ENCODE peak calls at places on chromosomes 12 and 14, in eight cellular contexts. M is activated CD8-positive, alpha-beta T cell treated with anti-CD3 and anti-CD28 coated beads for 36 hours; L is HFF-Myc; Y is HCT116; Z is hepatocyte; N is natural killer cell; E is WERI-Rb-1; X is GM23338. S is an unnamed sample.

GRCh38 chr12:99549651-99550050 is 97.9 kb upstream of the GARIN6 start:
- DNase-seq in M (no peak), L (no peak), Y (no peak), Z (no peak), N (no peak), E (no peak), X (peak), S (no peak)

GRCh38 chr14:96053600-96054381 is 14.6 kb downstream of the C14orf132 start:
- DNase-seq in M (no peak), L (peak), Y (no peak), Z (peak), N (no peak), E (peak), X (no peak), S (no peak)

GRCh38 chr12:75478395-75478794 is 2.2 kb upstream of the GLIPR1 start:
- DNase-seq in M (peak), L (no peak), Y (no peak), Z (no peak), N (no peak), E (no peak), X (no peak), S (no peak)

GRCh38 chr12:41151789-41152188 is 36.3 kb upstream of the PDZRN4 start:
- DNase-seq in M (no peak), L (no peak), Y (no peak), Z (no peak), N (no peak), E (no peak), X (no peak), S (no peak)

GRCh38 chr14:99378782-99379214 is 101.9 kb downstream of the SETD3 start:
- DNase-seq in M (no peak), L (no peak), Y (peak), Z (peak), N (no peak), E (no peak), X (no peak), S (no peak)

GRCh38 chr14:64391986-64392385 is 3.8 kb downstream of the MTHFD1 start:
- DNase-seq in M (no peak), L (no peak), Y (no peak), Z (no peak), N (no peak), E (no peak), X (peak), S (no peak)

GRCh38 chr14:35821546-35822411 is 4.4 kb upstream of the BRMS1L start:
- DNase-seq in M (peak), L (peak), Y (peak), Z (no peak), N (no peak), E (peak), X (peak), S (no peak)

GRCh38 chr14:69632154-69632553 is 20.8 kb downstream of the SUSD6 start:
- DNase-seq in M (no peak), L (no peak), Y (no peak), Z (no peak), N (no peak), E (no peak), X (no peak), S (no peak)

GRCh38 chr12:257521-258321 is 4.9 kb downstream of the SLC6A13 start:
- DNase-seq in M (no peak), L (no peak), Y (no peak), Z (no peak), N (no peak), E (peak), X (no peak), S (no peak)

GRCh38 chr14:42961509-42961908 is 1354.8 kb downstream of the LRFN5 start:
- DNase-seq in M (no peak), L (no peak), Y (no peak), Z (no peak), N (no peak), E (no peak), X (no peak), S (no peak)

GRCh38 chr12:104055686-104056388 is 5.8 kb upstream of the GLT8D2 start:
- DNase-seq in M (no peak), L (no peak), Y (no peak), Z (no peak), N (no peak), E (peak), X (no peak), S (no peak)

GRCh38 chr12:15899282-15899870 is 11.8 kb upstream of the DERA start:
- DNase-seq in M (no peak), L (no peak), Y (no peak), Z (peak), N (no peak), E (no peak), X (peak), S (no peak)

GRCh38 chr12:7601407-7601806 is 64.3 kb downstream of the APOBEC1 start:
- DNase-seq in M (no peak), L (no peak), Y (no peak), Z (no peak), N (no peak), E (no peak), X (no peak), S (no peak)

GRCh38 chr12:52052471-52053186 is 1.4 kb downstream of the NR4A1 start:
- DNase-seq in M (peak), L (no peak), Y (no peak), Z (peak), N (no peak), E (no peak), X (peak), S (no peak)

GRCh38 chr12:13075114-13075471 is 28.4 kb downstream of the GSG1 start:
- DNase-seq in M (no peak), L (no peak), Y (no peak), Z (no peak), N (no peak), E (no peak), X (no peak), S (no peak)

GRCh38 chr14:69572634-69573135 is 2.0 kb downstream of the CCDC177 start:
- DNase-seq in M (no peak), L (no peak), Y (no peak), Z (no peak), N (no peak), E (no peak), X (peak), S (no peak)

GRCh38 chr12:100539209-100539608 is 34.3 kb upstream of the GAS2L3 start:
- DNase-seq in M (peak), L (no peak), Y (no peak), Z (peak), N (no peak), E (no peak), X (peak), S (no peak)

DNA sequence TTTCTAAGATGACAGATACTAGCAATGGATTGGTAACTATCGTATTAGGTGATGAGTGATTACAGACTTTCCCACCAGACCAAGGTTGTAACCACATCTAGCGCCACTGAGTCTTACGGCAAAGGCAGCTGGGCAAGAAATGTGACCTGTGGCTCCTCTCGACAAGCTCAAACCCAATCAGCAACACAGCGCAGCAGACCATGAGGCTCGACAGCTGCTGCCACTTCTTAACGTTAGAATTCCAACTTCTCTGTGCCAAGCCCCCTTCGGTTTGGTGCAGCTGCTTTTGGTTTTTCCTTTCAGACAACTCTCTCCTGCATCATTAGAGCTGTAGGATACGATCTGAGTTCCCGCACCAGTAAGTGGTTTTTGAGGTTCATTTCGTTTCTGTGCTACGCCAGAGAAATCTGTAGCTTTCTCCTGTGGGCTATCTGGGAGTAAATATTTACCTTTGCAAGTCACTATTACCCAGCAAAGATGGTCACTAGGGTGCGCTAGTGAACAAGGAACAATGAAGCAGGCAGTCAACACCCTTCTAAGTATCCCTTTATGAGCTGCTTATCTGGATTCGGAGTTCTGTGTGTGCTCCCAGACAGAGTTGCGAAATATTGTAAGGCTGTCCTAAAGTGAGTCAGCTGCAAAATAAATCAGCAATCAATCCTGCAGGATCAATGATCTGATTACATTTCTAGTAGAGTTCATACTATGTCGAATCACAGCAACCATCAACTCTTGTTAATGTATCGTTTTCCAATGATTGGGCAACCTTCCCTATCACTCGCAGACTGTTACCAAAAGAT is 133.8 kb downstream of the KCNK10 start:
- DNase-seq in M (peak), L (peak), Y (peak), Z (peak), N (no peak), E (peak), X (peak), S (no peak)
- TF ChIP-seq CTCF in M (peak), L (peak), Y (peak), Z (peak), N (peak), E (peak), X (peak), S (no peak)

DNA sequence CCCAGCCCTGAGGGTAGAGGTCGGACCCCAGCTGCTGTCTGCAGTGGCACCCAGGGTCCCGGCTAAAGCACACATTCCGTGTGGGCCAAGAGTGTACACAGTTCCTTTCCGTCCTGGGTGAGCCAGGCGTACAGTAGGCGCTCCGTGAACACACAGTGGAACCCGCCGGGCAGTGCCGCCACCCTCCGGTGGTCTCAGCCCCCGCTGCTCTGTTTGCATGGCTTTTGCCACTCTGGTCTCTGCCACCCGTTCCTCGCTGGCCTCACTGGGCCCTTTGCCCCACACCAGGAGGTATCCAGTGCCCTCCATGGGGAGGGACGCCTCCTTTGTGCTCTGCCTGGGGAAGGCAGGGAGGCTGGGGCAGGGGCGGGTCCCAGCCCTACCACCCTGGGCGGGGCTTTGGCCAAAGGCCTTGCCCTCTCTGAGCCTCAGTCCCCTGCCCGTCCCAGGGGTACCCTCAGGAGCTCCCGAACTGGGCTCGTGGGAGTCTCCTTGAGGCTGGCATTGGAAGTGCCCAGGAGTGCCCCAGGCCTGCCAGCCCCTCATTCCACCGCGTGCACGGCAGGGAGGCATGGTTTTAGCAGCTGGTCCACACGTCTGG is 13.0 kb downstream of the TRMT61A start:
- DNase-seq in M (no peak), L (no peak), Y (no peak), Z (no peak), N (no peak), E (no peak), X (no peak), S (no peak)
- TF ChIP-seq CTCF in M (no peak), L (no peak), Y (no peak), Z (no peak), N (no peak), E (no peak), X (peak), S (no peak)

GRCh38 chr14:97446087-97446486 is 648.9 kb downstream of the VRK1 start:
- DNase-seq in M (peak), L (no peak), Y (no peak), Z (no peak), N (no peak), E (no peak), X (peak), S (no peak)
- TF ChIP-seq CTCF in M (peak), L (no peak), Y (no peak), Z (no peak), N (no peak), E (no peak), X (peak), S (no peak)

GRCh38 chr12:3314306-3314663 is 176.7 kb upstream of the PRMT8 start:
- DNase-seq in M (no peak), L (no peak), Y (no peak), Z (no peak), N (no peak), E (no peak), X (no peak), S (no peak)
- TF ChIP-seq CTCF in M (no peak), L (no peak), Y (no peak), Z (no peak), N (no peak), E (peak), X (peak), S (no peak)

GRCh38 chr12:1993341-1993740 is 10.9 kb downstream of the DCP1B start:
- DNase-seq in M (peak), L (peak), Y (peak), Z (peak), N (no peak), E (no peak), X (no peak), S (no peak)
- TF ChIP-seq CTCF in M (no peak), L (no peak), Y (no peak), Z (no peak), N (no peak), E (no peak), X (no peak), S (no peak)

GRCh38 chr14:25136811-25137210 is 86.9 kb upstream of the STXBP6 start:
- DNase-seq in M (no peak), L (no peak), Y (no peak), Z (no peak), N (no peak), E (no peak), X (no peak), S (no peak)
- TF ChIP-seq CTCF in M (no peak), L (no peak), Y (no peak), Z (no peak), N (no peak), E (no peak), X (no peak), S (no peak)

GRCh38 chr14:32449640-32450039 is 120.5 kb downstream of the AKAP6 start:
- DNase-seq in M (no peak), L (no peak), Y (no peak), Z (no peak), N (no peak), E (no peak), X (no peak), S (no peak)

GRCh38 chr14:32438511-32438910 is 109.4 kb downstream of the AKAP6 start:
- DNase-seq in M (no peak), L (no peak), Y (no peak), Z (no peak), N (no peak), E (no peak), X (no peak), S (no peak)

DNA sequence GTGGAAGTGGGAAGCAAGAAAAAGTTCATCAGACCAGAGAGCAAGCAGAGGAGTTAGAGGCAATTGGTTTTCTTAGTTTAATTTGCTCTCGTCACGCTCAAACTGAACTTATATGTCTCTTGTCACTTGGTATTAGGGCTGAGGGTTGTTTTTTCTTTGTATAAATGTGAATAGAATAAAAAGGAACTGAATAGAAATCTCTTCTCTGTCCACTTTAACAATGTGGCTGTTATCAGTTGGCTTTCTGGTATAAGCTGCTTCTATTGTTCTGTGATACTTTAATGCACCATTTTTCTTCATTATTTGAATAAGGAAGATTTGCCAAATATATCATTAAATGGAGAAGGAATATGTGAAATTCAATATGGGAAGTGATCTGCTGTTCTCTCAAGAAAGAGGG is 115.2 kb downstream of the AKAP6 start:
- DNase-seq in M (no peak), L (no peak), Y (no peak), Z (no peak), N (no peak), E (no peak), X (no peak), S (no peak)
- TF ChIP-seq CTCF in M (no peak), L (no peak), Y (no peak), Z (no peak), N (no peak), E (no peak), X (no peak), S (no peak)

DNA sequence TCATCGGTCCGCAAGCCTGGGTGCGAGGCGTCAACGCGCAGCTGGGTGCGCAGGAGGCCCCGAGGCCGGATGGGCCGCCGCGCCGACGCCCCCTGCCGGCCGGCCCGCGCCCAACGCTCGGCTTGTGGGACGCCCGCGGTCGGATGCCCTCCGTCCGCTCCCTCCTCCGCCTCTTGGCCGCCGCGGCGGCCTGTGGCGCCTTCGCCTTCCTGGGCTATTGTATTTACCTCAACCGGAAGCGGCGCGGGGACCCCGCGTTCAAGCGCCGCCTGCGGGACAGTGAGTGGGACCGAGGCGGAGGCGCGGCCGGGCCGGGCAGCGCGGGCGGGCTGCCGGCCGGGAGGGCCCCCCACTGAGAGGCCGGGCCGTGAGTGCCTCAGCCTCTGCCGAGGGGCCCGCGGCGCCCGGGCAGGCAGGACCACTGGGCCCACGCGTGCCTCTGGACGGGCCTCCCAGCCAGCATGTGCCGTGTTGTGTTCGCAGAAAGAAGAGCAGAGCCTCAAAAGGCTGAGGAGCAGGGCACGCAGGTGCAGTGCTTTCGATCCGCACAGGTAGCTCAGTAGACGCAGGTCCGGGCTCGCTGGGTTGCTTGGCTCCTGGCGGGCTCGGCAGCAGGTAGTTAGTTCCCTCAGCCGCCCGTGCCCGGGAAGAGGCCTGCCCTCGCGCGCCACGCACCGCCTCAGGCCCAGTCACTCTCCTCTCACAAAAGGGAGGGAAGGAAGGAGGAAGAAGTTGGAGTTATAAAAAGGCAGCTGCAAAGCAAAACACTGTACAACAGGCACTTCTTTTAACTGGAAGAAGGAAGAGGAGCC is at the start of gene TOMM20L:
- DNase-seq in M (peak), L (no peak), Y (peak), Z (peak), N (peak), E (peak), X (peak), S (peak)
- TF ChIP-seq CTCF in M (peak), L (peak), Y (peak), Z (peak), N (peak), E (peak), X (peak), S (peak)

GRCh38 chr12:68270358-68270757 is 17.0 kb upstream of the IL22 start:
- DNase-seq in M (no peak), L (no peak), Y (no peak), Z (no peak), N (no peak), E (no peak), X (no peak), S (no peak)

GRCh38 chr12:68271346-68271745 is 17.9 kb upstream of the IL22 start:
- DNase-seq in M (no peak), L (no peak), Y (no peak), Z (no peak), N (no peak), E (no peak), X (no peak), S (no peak)

GRCh38 chr12:68269727-68270126 is 16.3 kb upstream of the IL22 start:
- DNase-seq in M (peak), L (no peak), Y (no peak), Z (no peak), N (no peak), E (no peak), X (no peak), S (no peak)

GRCh38 chr12:68267892-68268396 is 14.5 kb upstream of the IL22 start:
- DNase-seq in M (peak), L (no peak), Y (no peak), Z (no peak), N (no peak), E (no peak), X (no peak), S (no peak)

GRCh38 chr12:68268971-68269370 is 15.6 kb upstream of the IL22 start:
- DNase-seq in M (no peak), L (no peak), Y (no peak), Z (no peak), N (no peak), E (no peak), X (no peak), S (no peak)
- TF ChIP-seq CTCF in M (no peak), L (no peak), Y (no peak), Z (no peak), N (no peak), E (no peak), X (no peak), S (no peak)

S was measured in activated B cell treated with CpG ODN at 0.5 μM for 24 hours.